ENCODE peak calls at places on chromosomes 5 and 9, in ten cellular contexts. U is pulmonary artery endothelial cell; W is activated CD4-positive, alpha-beta T cell treated with anti-CD3 and anti-CD28 coated beads for 24 hours; F is KG1; O is HEK293T; H is NCI-H226; I is activated CD8-positive, alpha-beta memory T cell treated with anti-CD3 and anti-CD28 coated beads, Interleukin-2, amount 50 U/mL, for 48 hours; B is hippocampal formation; S is stimulated activated CD4-positive, alpha-beta T cell treated with anti-CD3 and anti-CD28 coated beads, Interleukin-1b, Interleukin-23, amount 100 ng/mL, for 24 hours; L is NCI-H187. J is an unnamed sample.
A peak's percentile ranks its signal among the peaks of the same experiment; 100 is the strongest.

GRCh38 chr9:29514336-29514735 is 1941.1 kb upstream of the C9orf72 start:
- DNase-seq in U (no peak), W (no peak), F (no peak), O (peak; percentile 5), H (no peak), I (no peak), B (peak; percentile 61), S (no peak), L (no peak), J (no peak)

GRCh38 chr5:454936-455335 is 12.0 kb downstream of the EXOC3 start:
- DNase-seq in U (no peak), W (no peak), F (no peak), O (no peak), H (no peak), I (no peak), B (no peak), S (no peak), L (no peak), J (no peak)

GRCh38 chr9:133664173-133664572 is 28.0 kb downstream of the DBH start:
- DNase-seq in U (no peak), W (no peak), F (no peak), O (no peak), H (no peak), I (no peak), B (no peak), S (no peak), L (no peak), J (no peak)

GRCh38 chr5:107704686-107705389 is 34.1 kb upstream of the EFNA5 start:
- DNase-seq in U (no peak), W (no peak), F (no peak), O (no peak), H (no peak), I (no peak), B (no peak), S (no peak), L (no peak), J (no peak)

GRCh38 chr5:35903631-35904203 is 34.7 kb downstream of the CAPSL start:
- DNase-seq in U (no peak), W (no peak), F (no peak), O (no peak), H (no peak), I (no peak), B (no peak), S (no peak), L (no peak), J (no peak)

GRCh38 chr9:7366121-7366520 is 433.5 kb downstream of the DMAC1 start:
- DNase-seq in U (no peak), W (no peak), F (no peak), O (no peak), H (no peak), I (no peak), B (no peak), S (no peak), L (no peak), J (no peak)

GRCh38 chr5:129120158-129120581 is 25.6 kb downstream of the ISOC1 start:
- DNase-seq in U (no peak), W (no peak), F (no peak), O (no peak), H (no peak), I (no peak), B (no peak), S (no peak), L (no peak), J (no peak)

GRCh38 chr5:131609774-131610173 is 25.3 kb downstream of the RAPGEF6 start:
- DNase-seq in U (no peak), W (no peak), F (no peak), O (no peak), H (peak; percentile 17), I (no peak), B (no peak), S (no peak), L (no peak), J (no peak)

GRCh38 chr5:120139039-120139438 is 325.1 kb upstream of the PRR16 start:
- DNase-seq in U (peak; percentile 58), W (no peak), F (no peak), O (no peak), H (peak; percentile 78), I (no peak), B (no peak), S (no peak), L (no peak), J (no peak)

GRCh38 chr5:115179068-115179958 is 9.6 kb upstream of the TRIM36 start:
- DNase-seq in U (no peak), W (no peak), F (no peak), O (peak; percentile 23), H (no peak), I (no peak), B (no peak), S (no peak), L (no peak), J (no peak)

GRCh38 chr9:104682642-104683041 is 11.7 kb upstream of the OR13D1 start:
- DNase-seq in U (peak; percentile 2), W (no peak), F (no peak), O (peak; percentile 20), H (peak; percentile 26), I (no peak), B (no peak), S (no peak), L (no peak), J (no peak)

GRCh38 chr9:98481676-98482075 is 226.2 kb upstream of the TBC1D2 start:
- DNase-seq in U (no peak), W (no peak), F (no peak), O (no peak), H (no peak), I (no peak), B (no peak), S (no peak), L (no peak), J (no peak)

GRCh38 chr5:151082976-151083651 is 2.3 kb upstream of the TNIP1 start:
- DNase-seq in U (no peak), W (peak; percentile 49), F (no peak), O (no peak), H (peak; percentile 81), I (peak; percentile 77), B (no peak), S (peak; percentile 68), L (peak; percentile 11), J (no peak)

GRCh38 chr5:146523698-146524097 is 7.7 kb upstream of the GPR151 start:
- DNase-seq in U (no peak), W (no peak), F (no peak), O (no peak), H (no peak), I (no peak), B (no peak), S (no peak), L (no peak), J (no peak)

GRCh38 chr5:174056064-174056842 is 10.7 kb downstream of the NSG2 start:
- DNase-seq in U (no peak), W (no peak), F (no peak), O (no peak), H (no peak), I (no peak), B (no peak), S (no peak), L (no peak), J (no peak)

GRCh38 chr5:175246242-175246891 is 197.6 kb downstream of the DRD1 start:
- DNase-seq in U (no peak), W (no peak), F (no peak), O (no peak), H (no peak), I (peak; percentile 68), B (no peak), S (peak; percentile 1), L (no peak), J (no peak)

GRCh38 chr9:124290743-124291554 is 33.2 kb downstream of the NEK6 start:
- DNase-seq in U (no peak), W (no peak), F (peak; percentile 27), O (no peak), H (no peak), I (no peak), B (no peak), S (no peak), L (no peak), J (no peak)

GRCh38 chr5:53424691-53425597 is 55.5 kb upstream of the FST start:
- DNase-seq in U (no peak), W (no peak), F (no peak), O (no peak), H (peak; percentile 83), I (no peak), B (no peak), S (no peak), L (no peak), J (no peak)

GRCh38 chr9:95230046-95230445 is 87.5 kb downstream of the FANCC start:
- DNase-seq in U (no peak), W (no peak), F (no peak), O (no peak), H (no peak), I (no peak), B (no peak), S (no peak), L (no peak), J (no peak)

GRCh38 chr5:15286659-15287058 is 213.3 kb upstream of the FBXL7 start:
- DNase-seq in U (no peak), W (no peak), F (no peak), O (no peak), H (no peak), I (no peak), B (no peak), S (no peak), L (no peak), J (no peak)

GRCh38 chr9:110750272-110750671 is 81.7 kb downstream of the MUSK start:
- DNase-seq in U (no peak), W (no peak), F (no peak), O (no peak), H (no peak), I (no peak), B (no peak), S (no peak), L (no peak), J (no peak)

GRCh38 chr5:143207563-143208364 is 195.7 kb downstream of the NR3C1 start:
- DNase-seq in U (no peak), W (no peak), F (no peak), O (no peak), H (no peak), I (no peak), B (no peak), S (no peak), L (no peak), J (no peak)

GRCh38 chr9:4038182-4038723 is 261.6 kb downstream of the GLIS3 start:
- DNase-seq in U (no peak), W (no peak), F (no peak), O (no peak), H (no peak), I (no peak), B (no peak), S (no peak), L (no peak), J (no peak)

GRCh38 chr9:131639771-131640437 is 94.6 kb downstream of the PRRT1B start:
- DNase-seq in U (no peak), W (no peak), F (no peak), O (no peak), H (no peak), I (no peak), B (no peak), S (no peak), L (no peak), J (no peak)

GRCh38 chr5:154262376-154262775 is 71.8 kb downstream of the GALNT10 start:
- DNase-seq in U (no peak), W (no peak), F (no peak), O (no peak), H (no peak), I (no peak), B (no peak), S (no peak), L (peak; percentile 81), J (no peak)

GRCh38 chr5:158802941-158803341 is 296.8 kb downstream of the EBF1 start:
- DNase-seq in U (no peak), W (no peak), F (no peak), O (no peak), H (no peak), I (no peak), B (no peak), S (no peak), L (no peak), J (no peak)

GRCh38 chr5:528625-529511 is 4.6 kb upstream of the SLC9A3 start:
- DNase-seq in U (no peak), W (no peak), F (no peak), O (no peak), H (no peak), I (no peak), B (no peak), S (no peak), L (no peak), J (no peak)

J was measured in CMK.